ENCODE peak calls at places on chromosomes 6 and 20, in nine cellular contexts. L, X, T, S, R, W, A, K and D are unnamed samples.

GRCh38 chr6:28583463-28583862 is 57.8 kb downstream of the GPX5 start:
- DNase-seq in R (no peak), X (no peak), L (no peak), W (no peak), S (no peak), K (no peak), T (no peak), A (no peak), D (no peak)

GRCh38 chr6:35089935-35090505 is 51.1 kb downstream of the TCP11 start:
- DNase-seq in X (no peak), R (peak), L (no peak), K (peak), S (no peak), T (no peak), A (no peak), W (peak), D (peak)

GRCh38 chr6:138105446-138105845 is 1.8 kb downstream of the PERP start:
- DNase-seq in L (no peak), A (no peak), X (no peak), K (no peak), T (no peak), R (no peak), S (peak), W (peak), D (no peak)

GRCh38 chr6:89346433-89346832 is 6.1 kb downstream of the UBE2J1 start:
- DNase-seq in X (no peak), T (no peak), L (no peak), S (no peak), A (no peak), K (no peak), W (no peak), R (no peak), D (no peak)

GRCh38 chr6:139711714-139712585 is 337.5 kb upstream of the CITED2 start:
- DNase-seq in R (no peak), L (no peak), K (no peak), X (no peak), T (no peak), A (no peak), S (no peak), W (peak), D (no peak)

GRCh38 chr6:7157752-7158616 is 50.2 kb downstream of the RREB1 start:
- DNase-seq in K (no peak), S (no peak), X (no peak), W (no peak), T (no peak), A (no peak), R (no peak), L (no peak), D (no peak)

GRCh38 chr6:157442296-157442695 is 61.3 kb downstream of the ZDHHC14 start:
- DNase-seq in K (no peak), R (no peak), S (no peak), L (no peak), X (no peak), T (no peak), A (no peak), W (peak), D (no peak)

GRCh38 chr6:52394251-52394666 is 25.9 kb upstream of the EFHC1 start:
- DNase-seq in W (no peak), X (no peak), S (no peak), T (no peak), R (no peak), A (no peak), K (peak), L (no peak), D (no peak)

GRCh38 chr20:59010321-59010994 is 3.4 kb upstream of the CTSZ start:
- DNase-seq in A (no peak), T (no peak), W (peak), X (peak), R (no peak), K (no peak), S (no peak), L (no peak), D (no peak)

GRCh38 chr6:156658186-156658585 is 119.0 kb upstream of the ARID1B start:
- DNase-seq in X (no peak), T (no peak), K (no peak), A (peak), W (no peak), L (no peak), R (no peak), S (no peak), D (no peak)

GRCh38 chr20:5833309-5833941 is 83.2 kb downstream of the SHLD1 start:
- DNase-seq in A (no peak), T (no peak), L (no peak), K (no peak), W (no peak), X (no peak), S (no peak), R (no peak), D (no peak)

GRCh38 chr20:57964011-57964862 is 254.4 kb upstream of the PMEPA1 start:
- DNase-seq in K (no peak), W (no peak), X (peak), L (no peak), S (no peak), R (no peak), A (no peak), T (no peak), D (no peak)

GRCh38 chr6:89984926-89985743 is 90.9 kb downstream of the GJA10 start:
- DNase-seq in R (no peak), X (peak), W (peak), T (peak), K (no peak), L (no peak), A (no peak), S (peak), D (no peak)

GRCh38 chr6:69918766-69919165 is 52.4 kb downstream of the COL19A1 start:
- DNase-seq in R (no peak), W (no peak), X (no peak), A (no peak), T (no peak), S (no peak), K (no peak), L (no peak), D (no peak)

GRCh38 chr20:45835230-45836224 is 1.9 kb downstream of the SNX21 start:
- DNase-seq in K (no peak), W (peak), X (peak), L (no peak), T (no peak), S (no peak), A (no peak), R (no peak), D (no peak)

GRCh38 chr20:444862-445426 is 17.4 kb downstream of the TBC1D20 start:
- DNase-seq in X (no peak), S (no peak), K (no peak), L (no peak), A (no peak), R (no peak), T (no peak), W (peak), D (no peak)

GRCh38 chr6:71584712-71585436 is 296.3 kb downstream of the OGFRL1 start:
- DNase-seq in R (no peak), T (no peak), S (no peak), K (no peak), L (no peak), W (no peak), A (no peak), X (peak), D (no peak)

GRCh38 chr6:101878554-101879276 is 485.2 kb downstream of the GRIK2 start:
- DNase-seq in T (no peak), K (no peak), A (no peak), L (no peak), R (no peak), X (no peak), W (no peak), S (no peak), D (no peak)

GRCh38 chr6:18260448-18261106 is 3.8 kb downstream of the DEK start:
- DNase-seq in R (peak), L (no peak), X (peak), T (no peak), A (no peak), W (peak), K (peak), S (no peak), D (no peak)

GRCh38 chr20:46770330-46771194 is 61.1 kb downstream of the SLC2A10 start:
- DNase-seq in R (no peak), L (no peak), K (no peak), S (no peak), A (no peak), T (no peak), W (peak), X (no peak), D (no peak)

GRCh38 chr20:59006864-59007757 is at the start of gene CTSZ:
- DNase-seq in T (peak), A (no peak), W (peak), L (peak), K (peak), S (peak), X (peak), R (peak), D (no peak)

DNA sequence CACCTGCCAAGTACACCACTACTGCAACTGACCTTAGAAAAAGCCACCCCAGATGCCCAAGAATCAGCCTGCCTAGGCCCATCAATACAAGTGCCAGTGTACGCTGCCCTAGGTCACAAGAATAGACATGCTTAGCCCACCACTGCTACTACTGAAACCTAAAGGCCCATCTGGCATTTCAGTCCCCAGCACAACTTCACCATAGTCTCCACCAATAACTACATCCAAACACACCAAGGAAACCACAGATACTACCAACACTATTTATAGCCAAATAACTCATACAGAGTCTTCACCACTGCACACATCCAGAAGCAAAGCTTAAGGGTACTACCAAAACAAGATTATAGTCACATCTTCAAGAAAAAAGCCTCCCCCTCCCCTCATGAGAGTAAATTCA is 28.2 kb downstream of the TREML4 start:
- DNase-seq in R (no peak), A (peak), X (no peak), K (peak), L (no peak), S (no peak), W (no peak), T (no peak), D (no peak)
- TF ChIP-seq CTCF in R (no peak), A (no peak), X (no peak), K (no peak), L (no peak), S (no peak), W (no peak), T (no peak), D (no peak)

GRCh38 chr6:21384211-21384610 is 209.3 kb upstream of the SOX4 start:
- DNase-seq in W (no peak), A (no peak), R (no peak), K (no peak), T (no peak), L (no peak), X (no peak), S (no peak), D (no peak)

GRCh38 chr6:21382821-21383455 is 210.6 kb upstream of the SOX4 start:
- DNase-seq in X (no peak), K (no peak), R (no peak), S (peak), A (no peak), W (no peak), L (no peak), T (no peak), D (no peak)

GRCh38 chr6:21377356-21377755 is 216.2 kb upstream of the SOX4 start:
- DNase-seq in K (no peak), A (no peak), T (no peak), L (no peak), S (no peak), X (no peak), W (no peak), R (no peak), D (no peak)

GRCh38 chr6:21383499-21384085 is 210.0 kb upstream of the SOX4 start:
- DNase-seq in W (no peak), L (no peak), S (peak), T (no peak), K (no peak), A (no peak), R (no peak), X (no peak), D (no peak)

GRCh38 chr6:21381336-21381963 is 212.1 kb upstream of the SOX4 start:
- DNase-seq in S (no peak), T (no peak), W (peak), K (no peak), A (no peak), L (no peak), R (no peak), X (no peak), D (no peak)
- TF ChIP-seq CTCF in S (no peak), T (no peak), W (no peak), K (no peak), A (no peak), L (no peak), R (no peak), X (no peak), D (no peak)

GRCh38 chr6:27392623-27393022 is 4.1 kb downstream of the ZNF391 start:
- DNase-seq in X (no peak), R (no peak), W (no peak), A (no peak), T (no peak), L (no peak), S (no peak), K (no peak), D (no peak)
- TF ChIP-seq CTCF in X (no peak), R (no peak), W (no peak), A (no peak), T (no peak), L (no peak), S (no peak), K (no peak), D (no peak)

GRCh38 chr6:13297391-13297790 is 30.9 kb downstream of the TBC1D7 start:
- DNase-seq in X (no peak), T (no peak), R (no peak), L (no peak), W (no peak), A (no peak), S (no peak), K (no peak), D (no peak)
- TF ChIP-seq CTCF in X (no peak), T (no peak), R (no peak), L (no peak), W (no peak), A (no peak), S (no peak), K (no peak), D (no peak)

GRCh38 chr6:74087898-74088297 is 391.9 kb downstream of the CD109 start:
- DNase-seq in A (no peak), S (no peak), L (no peak), R (no peak), K (no peak), X (no peak), T (no peak), W (peak), D (no peak)
- TF ChIP-seq CTCF in A (no peak), S (peak), L (no peak), R (no peak), K (no peak), X (no peak), T (no peak), W (no peak), D (peak)

GRCh38 chr6:26493258-26493657 is 6.8 kb upstream of the BTN1A1 start:
- DNase-seq in S (no peak), R (peak), X (no peak), A (no peak), K (peak), W (no peak), T (no peak), L (no peak), D (no peak)
- TF ChIP-seq CTCF in S (peak), R (peak), X (no peak), A (no peak), K (no peak), W (peak), T (no peak), L (peak), D (peak)